ENCODE peak calls at places on chromosomes 4 and X, in four cellular contexts. V is HepG2, D is K562, W is GM12878. N is an unnamed sample.

GRCh38 chr4:184899261-184900134 is 73.7 kb upstream of the ACSL1 start:
- DNase-seq in V (no peak), D (no peak), W (no peak), N (no peak)

GRCh38 chr4:40682298-40683101 is 52.8 kb upstream of the RBM47 start:
- DNase-seq in V (no peak), D (no peak), W (no peak), N (no peak)

GRCh38 chr4:87219648-87220093 is 747 bp downstream of the KLHL8 start:
- DNase-seq in V (peak), D (peak), W (no peak), N (no peak)

GRCh38 chrX:154378059-154378798 is 866 bp upstream of the EMD start:
- DNase-seq in V (no peak), D (no peak), W (no peak), N (no peak)

GRCh38 chr4:87103086-87103485 is 117.3 kb downstream of the KLHL8 start:
- DNase-seq in V (no peak), D (no peak), W (no peak), N (no peak)

GRCh38 chrX:130874751-130875150 is 28.3 kb downstream of the ENOX2 start:
- DNase-seq in V (no peak), D (no peak), W (no peak), N (no peak)

GRCh38 chrX:129963729-129964128 is 18.7 kb upstream of the BCORL1 start:
- DNase-seq in V (no peak), D (no peak), W (no peak), N (no peak)

GRCh38 chr4:78299565-78299972 is 242.4 kb downstream of the FRAS1 start:
- DNase-seq in V (peak), D (no peak), W (peak), N (no peak)

GRCh38 chr4:72842323-72842722 is 227.2 kb downstream of the COX18 start:
- DNase-seq in V (no peak), D (no peak), W (no peak), N (no peak)
- TF ChIP-seq HDAC6 in V (no peak), D (no peak), W (no peak), N (no peak)

DNA sequence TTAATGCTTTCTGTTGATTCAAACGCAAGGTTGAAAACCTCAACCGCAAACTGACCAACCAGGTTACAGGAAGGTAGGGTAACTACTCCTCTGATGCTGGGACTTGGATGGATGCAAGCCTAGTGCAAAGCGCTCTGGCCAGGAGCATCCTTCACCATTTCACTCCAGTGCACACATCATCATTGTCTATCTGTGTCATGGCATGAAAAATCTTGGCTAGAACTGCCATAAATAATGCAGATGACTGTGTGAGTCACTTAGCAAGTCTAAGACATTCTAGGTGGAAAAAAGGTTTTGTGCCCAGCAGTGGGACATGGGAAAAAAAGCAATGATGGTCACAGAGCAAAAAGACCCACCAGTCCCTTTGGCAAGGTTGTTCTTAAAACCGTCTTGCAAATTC is 10.9 kb downstream of the ADGRA3 start:
- DNase-seq in V (no peak), D (no peak), W (no peak), N (no peak)
- TF ChIP-seq HDAC6 in V (no peak), D (no peak), W (no peak), N (no peak)

DNA sequence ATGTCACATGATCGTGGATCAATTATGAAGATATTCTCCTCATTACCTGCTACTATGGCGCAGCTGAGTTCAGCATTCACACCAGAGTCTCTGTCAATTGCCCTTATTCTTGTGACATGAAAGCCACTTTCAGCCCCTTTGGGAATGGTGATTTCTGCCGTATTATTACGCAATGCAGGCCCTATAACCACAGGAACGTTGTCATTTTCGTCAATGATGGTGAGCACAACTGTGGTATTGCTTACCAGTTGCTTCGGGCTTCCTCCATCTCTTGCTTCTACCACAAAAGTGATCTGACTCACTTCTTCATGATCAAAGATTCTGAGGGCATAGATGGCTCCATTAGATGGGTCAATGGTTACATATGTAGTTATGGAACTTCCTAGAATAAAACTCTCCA is 2.1 kb downstream of the PCDH18 start:
- DNase-seq in V (no peak), D (no peak), W (no peak), N (no peak)
- TF ChIP-seq HDAC6 in V (no peak), D (no peak), W (no peak), N (no peak)

DNA sequence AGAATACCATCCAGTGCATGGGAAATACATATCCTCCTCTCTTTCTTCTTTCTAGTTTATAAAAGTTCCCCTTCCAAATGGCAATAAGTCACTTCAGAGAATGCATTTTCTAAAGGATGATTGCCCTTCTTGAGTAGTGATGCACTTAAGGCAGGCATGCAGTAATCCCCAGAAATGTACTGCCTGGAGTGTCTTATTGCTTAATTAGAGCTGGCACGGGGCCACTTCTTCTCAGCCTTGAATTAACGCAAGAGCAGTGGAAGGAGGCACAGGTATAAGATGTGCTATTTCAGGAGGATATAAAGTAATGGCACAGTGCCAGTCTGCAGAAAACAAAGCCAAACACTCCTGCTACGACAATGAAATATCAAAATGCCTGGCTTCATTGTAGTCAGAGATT is 371.4 kb upstream of the FAM241A start:
- DNase-seq in V (no peak), D (no peak), W (no peak), N (no peak)
- TF ChIP-seq HDAC6 in V (no peak), D (no peak), W (no peak), N (no peak)

DNA sequence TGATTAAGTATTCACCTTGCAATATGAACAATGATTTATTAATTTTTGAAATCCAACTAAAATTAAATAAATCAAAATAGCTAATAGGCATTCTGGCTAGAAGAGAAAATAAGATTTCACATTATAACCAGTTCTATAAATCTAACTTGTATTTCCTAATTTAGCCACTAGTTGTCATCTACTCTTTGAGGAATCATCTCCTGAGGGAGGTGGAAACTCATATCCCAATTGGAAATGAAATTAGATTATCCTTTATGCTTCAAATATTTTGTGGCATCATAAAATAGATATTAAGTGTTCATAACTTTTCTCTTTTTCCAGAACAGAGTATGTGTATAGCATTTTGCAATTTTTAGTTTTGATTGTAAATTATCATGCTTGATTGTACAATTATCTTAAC is 558.5 kb upstream of the DIAPH2 start:
- DNase-seq in V (no peak), D (no peak), W (no peak), N (no peak)
- TF ChIP-seq HDAC6 in V (no peak), D (no peak), W (no peak), N (no peak)

GRCh38 chr4:56787380-56787779 is 34.1 kb downstream of the SPINK2 start:
- DNase-seq in V (no peak), D (peak), W (no peak), N (no peak)
- TF ChIP-seq HDAC6 in V (no peak), D (no peak), W (no peak), N (no peak)

DNA sequence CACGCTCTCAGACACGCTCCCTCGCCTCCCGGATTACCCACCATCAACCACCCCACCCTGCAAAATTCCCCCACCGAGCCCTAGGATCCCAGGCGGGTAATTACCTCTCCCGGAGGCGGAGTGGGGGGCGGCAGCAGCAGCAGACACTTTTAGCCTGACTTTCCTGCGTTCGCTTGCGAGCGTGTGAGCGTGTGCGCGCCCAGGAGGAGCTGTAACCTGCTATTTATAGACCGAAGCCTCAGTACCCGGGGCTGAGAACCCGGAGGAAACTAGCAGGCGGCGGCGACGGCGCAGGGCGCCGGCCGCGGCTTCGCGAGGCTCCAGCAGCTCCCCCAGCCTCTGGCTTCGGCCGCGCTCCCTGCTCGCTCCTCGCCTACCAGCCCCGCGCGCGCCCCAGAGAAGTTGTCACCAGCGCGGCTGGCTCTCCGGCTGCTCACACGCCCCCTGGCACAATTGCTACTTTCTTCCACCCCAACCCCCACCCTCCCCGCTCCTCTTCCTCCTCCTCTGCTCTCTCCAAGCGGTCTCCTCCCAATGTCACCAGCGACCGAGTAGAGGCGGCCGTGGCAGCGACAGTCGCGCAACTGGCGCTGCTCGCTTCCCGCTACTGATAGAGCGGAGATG is at the start of gene INPP4B:
- DNase-seq in V (no peak), D (no peak), W (no peak), N (no peak)
- TF ChIP-seq HDAC6 in V (no peak), D (no peak), W (no peak), N (no peak)

GRCh38 chr4:80990851-80991250 is 39.7 kb upstream of the BMP3 start:
- DNase-seq in V (no peak), D (no peak), W (no peak), N (no peak)
- TF ChIP-seq HDAC6 in V (no peak), D (no peak), W (no peak), N (no peak)

N was measured in H1.